ENCODE peak calls at places on chromosomes 11 and 22, in nine cellular contexts. H, B, U, K, D, Z, O, W and E are unnamed samples.

GRCh38 chr11:88494857-88495256 is 157.3 kb upstream of the CTSC start:
- DNase-seq in D (no peak), O (no peak), Z (no peak), H (no peak), U (no peak), K (no peak), W (no peak), B (no peak), E (no peak)

GRCh38 chr11:2360081-2360642 is 16.9 kb upstream of the CD81 start:
- DNase-seq in B (peak), Z (no peak), U (no peak), O (no peak), H (no peak), K (no peak), W (no peak), D (no peak), E (no peak)

GRCh38 chr11:12318791-12319733 is 58.3 kb upstream of the PARVA start:
- DNase-seq in U (peak), W (no peak), O (peak), B (no peak), H (peak), K (no peak), D (no peak), Z (no peak), E (peak)

GRCh38 chr11:131478341-131478740 is 107.9 kb downstream of the NTM start:
- DNase-seq in U (no peak), Z (no peak), O (no peak), D (no peak), B (no peak), K (no peak), H (no peak), W (no peak), E (no peak)

GRCh38 chr22:27986937-27987336 is 67.9 kb upstream of the PITPNB start:
- DNase-seq in Z (no peak), K (no peak), W (no peak), U (no peak), B (no peak), H (peak), O (no peak), D (no peak), E (no peak)

GRCh38 chr11:121670792-121671275 is 218.1 kb upstream of the SORL1-AS1 start:
- DNase-seq in D (no peak), H (no peak), K (no peak), Z (no peak), B (no peak), W (no peak), U (peak), O (no peak), E (no peak)

GRCh38 chr11:108854366-108854765 is 189.5 kb downstream of the DDX10 start:
- DNase-seq in H (no peak), W (no peak), Z (no peak), B (no peak), D (no peak), O (no peak), K (no peak), U (peak), E (no peak)

GRCh38 chr11:69949327-69949726 is 128.8 kb upstream of the ANO1 start:
- DNase-seq in Z (peak), D (peak), W (peak), O (peak), K (peak), U (peak), H (no peak), B (peak), E (peak)

GRCh38 chr22:32752868-32753520 is 48.5 kb upstream of the TIMP3 start:
- DNase-seq in W (no peak), U (peak), B (peak), H (peak), D (peak), O (peak), K (no peak), Z (no peak), E (no peak)

GRCh38 chr11:12263141-12263693 is 114.2 kb upstream of the PARVA start:
- DNase-seq in D (no peak), H (no peak), W (peak), U (no peak), B (no peak), O (no peak), Z (no peak), K (no peak), E (no peak)

GRCh38 chr11:97607301-97608000 is 1217.6 kb downstream of the JRKL start:
- DNase-seq in K (no peak), D (no peak), Z (no peak), U (peak), W (peak), O (no peak), B (no peak), H (no peak), E (peak)

GRCh38 chr11:15692739-15693138 is 578.0 kb downstream of the INSC start:
- DNase-seq in H (no peak), D (peak), K (no peak), Z (peak), U (peak), W (no peak), O (no peak), B (no peak), E (peak)

GRCh38 chr11:69065136-69065710 is 16.5 kb downstream of the TPCN2 start:
- DNase-seq in D (no peak), W (no peak), K (no peak), O (no peak), H (no peak), B (no peak), Z (no peak), U (no peak), E (no peak)

GRCh38 chr22:18056161-18056666 is 21.6 kb upstream of the PEX26 start:
- DNase-seq in O (peak), H (no peak), K (no peak), W (peak), Z (peak), B (no peak), U (peak), D (no peak), E (no peak)

GRCh38 chr11:12693485-12694181 is 19.4 kb downstream of the TEAD1 start:
- DNase-seq in Z (peak), U (peak), H (peak), K (peak), D (peak), W (peak), O (peak), B (peak), E (peak)

DNA sequence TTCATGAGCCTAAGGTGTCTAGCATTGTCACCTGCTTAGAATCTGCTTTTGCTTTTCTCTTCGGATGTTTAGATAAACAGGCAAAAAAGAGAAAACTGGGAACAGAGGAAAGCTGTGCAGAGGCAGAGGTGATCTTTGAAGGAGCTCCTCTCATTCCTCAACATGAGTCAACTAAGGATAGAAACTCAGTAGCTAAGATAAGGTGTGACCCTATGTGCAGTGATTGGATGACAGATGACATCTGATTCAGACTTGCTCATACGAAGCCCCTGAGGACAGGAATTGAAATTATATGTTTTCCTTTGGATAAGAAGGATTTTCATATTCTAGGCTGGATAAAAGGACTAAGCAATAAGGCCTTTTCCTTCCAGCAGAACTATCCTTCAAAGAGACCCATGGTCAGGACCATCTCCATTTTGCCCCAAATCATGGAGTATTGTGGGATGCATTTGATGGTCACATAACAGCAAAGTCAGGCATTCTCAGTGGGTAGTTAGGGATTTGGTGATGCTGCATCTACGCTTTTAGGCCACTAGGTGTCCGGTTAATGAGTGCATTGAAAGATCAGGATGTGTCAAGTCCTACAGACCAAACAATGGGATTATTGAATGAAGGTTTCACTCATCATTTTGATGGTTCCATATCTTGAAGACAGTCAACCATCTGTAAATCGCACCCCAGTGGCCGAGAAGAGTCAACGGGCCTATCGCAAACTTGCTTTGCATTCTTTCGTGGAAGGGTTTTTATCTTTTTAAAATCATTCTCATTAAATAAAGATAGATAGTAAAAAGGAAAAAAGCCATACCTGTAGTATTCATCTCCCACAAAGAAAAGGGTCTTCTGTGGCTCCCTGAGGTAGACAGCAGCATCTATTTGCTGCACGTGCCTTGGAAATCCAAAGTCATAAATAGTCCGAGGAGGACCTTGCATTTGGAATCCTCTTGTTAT is 32.2 kb downstream of the MMP20 start:
- DNase-seq in D (no peak), K (no peak), U (peak), B (no peak), O (peak), Z (peak), H (no peak), W (peak), E (peak)
- TF ChIP-seq CTCF in D (peak), K (peak), U (peak), B (no peak), O (peak), Z (peak), H (no peak), W (peak), E (peak)

DNA sequence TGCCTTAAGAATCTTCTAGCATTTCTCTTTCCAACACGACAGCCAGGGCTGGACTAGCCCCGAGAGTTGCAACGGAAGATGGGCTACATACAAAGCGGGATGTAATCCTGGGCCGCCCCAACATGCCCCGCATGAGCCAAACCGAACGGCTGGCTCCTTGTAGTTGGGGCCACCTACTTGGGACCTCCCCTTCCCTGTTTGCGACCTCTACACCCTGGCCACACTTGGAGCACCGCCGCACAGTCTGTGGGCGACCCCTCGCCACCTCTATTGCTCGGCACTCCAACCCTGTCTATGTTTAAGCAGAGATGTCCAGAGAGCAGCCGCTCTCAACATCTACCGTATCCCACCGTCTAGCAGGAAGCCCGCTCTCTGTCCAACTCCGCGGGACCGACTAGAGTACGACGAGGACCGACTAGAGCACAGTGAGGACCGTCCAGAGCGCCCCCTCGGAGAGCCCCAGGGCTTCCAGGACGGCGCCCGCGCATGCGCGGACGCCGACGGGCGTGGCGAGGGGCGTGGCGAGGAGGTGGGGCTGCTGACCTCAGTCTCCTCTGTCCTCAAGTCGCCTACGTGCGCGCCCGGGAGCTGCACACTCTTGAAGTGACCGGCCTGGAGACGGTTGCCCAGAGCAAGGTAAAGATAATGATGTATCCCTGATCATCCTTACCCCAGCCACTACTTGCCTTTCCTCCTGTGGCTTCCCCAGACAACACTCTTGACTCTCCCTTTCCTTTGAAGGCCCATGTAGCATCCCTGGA is 32.3 kb downstream of the NEAT1 start:
- DNase-seq in Z (peak), U (peak), H (peak), O (peak), B (peak), W (peak), K (no peak), D (peak), E (no peak)
- TF ChIP-seq CTCF in Z (no peak), U (no peak), H (no peak), O (no peak), B (no peak), W (no peak), K (no peak), D (peak), E (no peak)

DNA sequence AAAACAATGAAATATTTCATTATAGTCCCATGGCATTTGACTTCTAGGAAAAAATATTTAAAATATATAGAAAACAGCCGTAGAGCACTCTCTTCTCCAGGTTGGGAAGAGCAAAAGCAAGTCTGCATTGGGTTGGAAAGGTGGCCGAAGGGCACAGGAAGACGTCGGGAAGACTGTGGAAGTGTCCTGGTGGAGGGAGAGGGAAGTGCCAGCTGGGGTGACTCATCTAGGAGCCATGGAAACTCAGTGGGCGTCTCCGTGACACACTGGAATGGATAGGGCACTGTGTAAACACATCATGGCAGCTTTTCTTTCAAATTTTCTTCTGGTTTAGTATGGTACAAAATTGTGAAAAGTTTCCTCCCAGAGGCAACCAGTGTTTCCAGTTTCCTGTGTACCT is 12.7 kb downstream of the GTPBP1 start:
- DNase-seq in O (peak), W (peak), H (peak), U (peak), D (peak), B (peak), Z (peak), K (peak), E (peak)
- TF ChIP-seq CTCF in O (peak), W (peak), H (peak), U (peak), D (peak), B (peak), Z (peak), K (peak), E (peak)

DNA sequence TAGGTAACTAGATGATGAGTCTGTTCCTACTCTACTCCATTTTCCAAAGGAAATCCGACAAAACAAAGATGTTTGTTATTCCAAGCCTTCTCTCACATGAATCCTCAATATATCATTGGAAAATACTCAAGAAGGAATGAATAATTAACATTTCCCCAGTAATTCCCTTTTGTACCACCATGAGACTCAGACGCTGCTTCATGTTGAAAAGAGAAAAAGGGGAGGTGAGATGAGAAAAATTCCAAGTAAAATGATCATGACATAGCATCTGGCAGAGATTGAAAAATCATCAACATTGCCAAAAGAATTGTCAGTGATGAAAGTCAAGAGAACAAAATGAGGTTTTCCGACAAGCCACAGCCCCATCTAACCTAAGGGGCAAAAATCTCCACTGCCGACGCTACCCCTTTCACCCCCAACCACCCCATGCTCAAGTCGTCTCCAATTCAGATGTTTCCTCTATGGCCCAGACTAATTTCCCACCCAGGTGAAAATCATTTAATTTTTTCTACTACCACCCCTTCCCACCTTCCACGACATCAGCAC is 1.3 kb downstream of the RAB6A start:
- DNase-seq in K (no peak), O (peak), D (no peak), U (peak), H (no peak), W (no peak), B (no peak), Z (no peak), E (peak)
- TF ChIP-seq CTCF in K (peak), O (peak), D (no peak), U (peak), H (peak), W (no peak), B (no peak), Z (peak), E (no peak)

GRCh38 chr11:62811659-62812058 is 6.4 kb upstream of the NXF1 start:
- DNase-seq in U (no peak), K (no peak), B (no peak), H (no peak), Z (no peak), W (no peak), D (no peak), O (no peak), E (no peak)

GRCh38 chr11:62806611-62807121 is 1.4 kb upstream of the NXF1 start:
- DNase-seq in W (peak), Z (peak), H (peak), O (peak), B (no peak), D (no peak), U (peak), K (no peak), E (peak)

GRCh38 chr11:62816567-62816966 is 11.3 kb upstream of the NXF1 start:
- DNase-seq in Z (no peak), D (no peak), O (no peak), U (no peak), H (no peak), B (no peak), K (no peak), W (no peak), E (no peak)

GRCh38 chr11:62805991-62806441 is 776 bp upstream of the NXF1 start:
- DNase-seq in O (no peak), B (no peak), U (peak), K (no peak), H (no peak), Z (no peak), D (no peak), W (peak), E (no peak)

GRCh38 chr11:62810748-62811147 is 5.5 kb upstream of the NXF1 start:
- DNase-seq in Z (no peak), B (no peak), W (no peak), H (no peak), K (no peak), O (no peak), U (no peak), D (no peak), E (no peak)
- TF ChIP-seq CTCF in Z (no peak), B (no peak), W (no peak), H (no peak), K (no peak), O (no peak), U (no peak), D (no peak), E (no peak)

GRCh38 chr11:62805044-62805892 is at the start of gene NXF1:
- DNase-seq in H (peak), B (peak), U (peak), W (peak), Z (peak), D (peak), K (no peak), O (peak), E (peak)
- TF ChIP-seq CTCF in H (no peak), B (no peak), U (peak), W (peak), Z (no peak), D (peak), K (no peak), O (no peak), E (no peak)

DNA sequence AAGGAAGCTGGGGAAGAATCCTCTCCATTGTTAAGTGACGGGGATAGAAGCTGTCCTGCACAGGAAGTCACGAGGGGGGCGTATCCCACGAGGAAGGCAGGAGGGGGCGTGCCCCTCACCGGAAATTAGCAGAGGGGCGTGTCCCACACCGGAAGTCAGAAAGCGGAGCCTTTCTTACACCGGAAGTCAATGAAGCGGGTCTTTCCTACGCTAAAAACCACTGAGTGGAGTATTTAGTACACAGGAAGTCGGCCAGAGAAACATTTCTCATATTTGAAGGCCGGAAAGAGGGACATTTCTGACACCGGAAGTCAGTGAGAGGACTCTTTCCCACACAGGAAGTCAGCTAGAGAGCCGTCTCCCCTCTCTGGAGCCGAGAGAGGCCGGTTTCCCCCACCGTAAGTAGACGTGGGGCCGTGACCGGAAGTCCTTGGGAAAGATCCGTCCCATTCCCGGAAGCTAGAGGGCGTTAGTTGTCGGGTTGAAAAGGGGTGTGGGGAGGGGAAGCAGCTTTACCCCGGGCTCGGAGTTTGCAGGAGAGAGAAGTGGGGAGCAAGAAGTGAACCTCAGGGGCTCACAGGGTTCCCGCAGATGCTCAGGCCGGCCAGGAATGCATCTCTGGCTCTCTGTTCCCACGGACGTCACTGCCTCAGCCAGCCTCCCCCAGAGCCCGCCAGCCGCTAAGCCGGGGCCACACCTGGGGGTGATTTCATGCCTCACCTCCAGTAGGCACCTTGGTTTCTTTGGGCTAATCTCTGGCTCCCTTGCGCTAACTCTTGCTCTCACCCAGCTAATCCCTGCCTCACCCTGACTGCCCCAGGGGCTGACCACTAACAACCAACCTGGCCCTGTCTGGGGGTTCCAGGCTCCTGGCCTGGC is 15.4 kb downstream of the MIAT start:
- DNase-seq in O (peak), D (peak), K (peak), W (peak), U (peak), Z (peak), B (peak), H (peak), E (peak)
- TF ChIP-seq CTCF in O (peak), D (peak), K (peak), W (peak), U (peak), Z (peak), B (no peak), H (peak), E (peak)

GRCh38 chr11:37712246-37712645 is 1114.2 kb upstream of the RAG2 start:
- DNase-seq in Z (no peak), K (no peak), U (peak), W (peak), H (no peak), D (peak), O (no peak), B (no peak), E (peak)
- TF ChIP-seq CTCF in Z (no peak), K (peak), U (peak), W (peak), H (no peak), D (peak), O (no peak), B (no peak), E (no peak)

GRCh38 chr11:14374922-14375630 is 16.1 kb upstream of the RRAS2 start:
- DNase-seq in B (no peak), D (no peak), O (no peak), Z (no peak), U (no peak), K (no peak), H (no peak), W (no peak), E (no peak)
- TF ChIP-seq CTCF in B (no peak), D (peak), O (peak), Z (no peak), U (peak), K (no peak), H (no peak), W (peak), E (no peak)